ENCODE peak calls at places on chromosomes 1 and 21, in six cellular contexts. U is right atrium auricular region, H is astrocyte of the spinal cord, I is KG1, P is T-helper 1 cell, M is progenitor cell of endocrine pancreas. B is an unnamed sample.

GRCh38 chr1:102566182-102566581 is 542.1 kb downstream of the COL11A1 start:
- DNase-seq in U (no peak), H (no peak), I (no peak), P (no peak), M (no peak), B (no peak)

GRCh38 chr1:31572323-31573104 is 3.8 kb upstream of the TINAGL1 start:
- DNase-seq in U (peak), H (no peak), I (no peak), P (no peak), M (no peak), B (no peak)

GRCh38 chr21:43029785-43030184 is 45.9 kb downstream of the CBS start:
- DNase-seq in U (no peak), H (no peak), I (no peak), P (no peak), M (no peak), B (no peak)

GRCh38 chr1:208595745-208596144 is 351.6 kb upstream of the PLXNA2 start:
- DNase-seq in U (no peak), H (peak), I (no peak), P (no peak), M (no peak), B (no peak)

GRCh38 chr1:233919786-233920185 is 15.3 kb downstream of the SLC35F3 start:
- DNase-seq in U (no peak), H (no peak), I (no peak), P (no peak), M (no peak), B (no peak)

GRCh38 chr21:35925497-35925896 is 134.8 kb downstream of the SETD4 start:
- DNase-seq in U (no peak), H (peak), I (no peak), P (no peak), M (no peak), B (no peak)

GRCh38 chr1:40162791-40163441 is 1.7 kb downstream of the RLF start:
- DNase-seq in U (no peak), H (no peak), I (no peak), P (no peak), M (no peak), B (no peak)

GRCh38 chr1:116122955-116123757 is 12.0 kb downstream of the MAB21L3 start:
- DNase-seq in U (no peak), H (peak), I (no peak), P (no peak), M (no peak), B (no peak)

GRCh38 chr1:93330617-93331016 is 15.1 kb upstream of the DR1 start:
- DNase-seq in U (no peak), H (no peak), I (no peak), P (no peak), M (no peak), B (no peak)

GRCh38 chr1:178344513-178345077 is 152.2 kb downstream of the CLEC20A start:
- DNase-seq in U (no peak), H (peak), I (no peak), P (no peak), M (no peak), B (no peak)

GRCh38 chr1:246139745-246140182 is 367.3 kb downstream of the SMYD3 start:
- DNase-seq in U (no peak), H (peak), I (no peak), P (no peak), M (no peak), B (no peak)

GRCh38 chr1:95407864-95408291 is 173.9 kb downstream of the RWDD3 start:
- DNase-seq in U (no peak), H (no peak), I (no peak), P (no peak), M (no peak), B (no peak)

GRCh38 chr1:206808615-206809014 is 36.3 kb upstream of the IL10 start:
- DNase-seq in U (no peak), H (peak), I (no peak), P (no peak), M (peak), B (no peak)